ENCODE peak calls at places on chromosomes 4 and X, in ten cellular contexts. One of them, this sample, is unnamed.

GRCh38 chrX:48848847-48849246 is 13.4 kb upstream of the PCSK1N start:
- DNase-seq in H1: no peak
- DNase-seq in uterus: no peak
- DNase-seq in fibroblast of pulmonary artery: no peak
- DNase-seq in cardiac muscle cell: no peak
- DNase-seq in prostate gland: no peak
- DNase-seq in kidney epithelial cell: no peak
- DNase-seq in Jurkat, Clone E6-1: peak; percentile 78
- DNase-seq in PC-3: no peak
- DNase-seq in GM23338: no peak
- DNase-seq in this sample: no peak

GRCh38 chr4:170423137-170423536 is 333.4 kb upstream of the AADAT start:
- DNase-seq in H1: no peak
- DNase-seq in uterus: no peak
- DNase-seq in fibroblast of pulmonary artery: peak; percentile 17
- DNase-seq in cardiac muscle cell: no peak
- DNase-seq in prostate gland: no peak
- DNase-seq in kidney epithelial cell: no peak
- DNase-seq in Jurkat, Clone E6-1: no peak
- DNase-seq in PC-3: peak; percentile 85
- DNase-seq in GM23338: no peak
- DNase-seq in this sample: no peak

GRCh38 chrX:120857240-120857639 is 18.4 kb downstream of the CT47B1 start:
- DNase-seq in H1: peak; percentile 29
- DNase-seq in uterus: no peak
- DNase-seq in fibroblast of pulmonary artery: peak; percentile 1
- DNase-seq in cardiac muscle cell: no peak
- DNase-seq in prostate gland: no peak
- DNase-seq in kidney epithelial cell: no peak
- DNase-seq in Jurkat, Clone E6-1: peak; percentile 10
- DNase-seq in PC-3: peak; percentile 51
- DNase-seq in GM23338: peak; percentile 88
- DNase-seq in this sample: no peak

GRCh38 chr4:75723802-75724065 is 643 bp upstream of the USO1 start:
- DNase-seq in H1: no peak
- DNase-seq in uterus: no peak
- DNase-seq in fibroblast of pulmonary artery: no peak
- DNase-seq in cardiac muscle cell: no peak
- DNase-seq in prostate gland: no peak
- DNase-seq in kidney epithelial cell: no peak
- DNase-seq in Jurkat, Clone E6-1: no peak
- DNase-seq in PC-3: no peak
- DNase-seq in GM23338: no peak
- DNase-seq in this sample: no peak

GRCh38 chrX:108186811-108187210 is 95.2 kb downstream of the ATG4A start:
- DNase-seq in H1: no peak
- DNase-seq in uterus: no peak
- DNase-seq in fibroblast of pulmonary artery: peak; percentile 69
- DNase-seq in cardiac muscle cell: no peak
- DNase-seq in prostate gland: no peak
- DNase-seq in kidney epithelial cell: peak; percentile 63
- DNase-seq in Jurkat, Clone E6-1: no peak
- DNase-seq in PC-3: peak; percentile 86
- DNase-seq in GM23338: no peak
- DNase-seq in this sample: no peak

GRCh38 chr4:109979932-109980717 is 67.4 kb downstream of the EGF start:
- DNase-seq in H1: no peak
- DNase-seq in uterus: no peak
- DNase-seq in fibroblast of pulmonary artery: peak; percentile 25
- DNase-seq in cardiac muscle cell: no peak
- DNase-seq in prostate gland: no peak
- DNase-seq in kidney epithelial cell: peak; percentile 69
- DNase-seq in Jurkat, Clone E6-1: no peak
- DNase-seq in PC-3: peak; percentile 76
- DNase-seq in GM23338: no peak
- DNase-seq in this sample: peak; percentile 5

GRCh38 chrX:39642071-39642470 is 455.7 kb downstream of the BCOR start:
- DNase-seq in H1: no peak
- DNase-seq in uterus: no peak
- DNase-seq in fibroblast of pulmonary artery: no peak
- DNase-seq in cardiac muscle cell: peak; percentile 52
- DNase-seq in prostate gland: no peak
- DNase-seq in kidney epithelial cell: no peak
- DNase-seq in Jurkat, Clone E6-1: no peak
- DNase-seq in PC-3: no peak
- DNase-seq in GM23338: no peak
- DNase-seq in this sample: no peak

GRCh38 chr4:69823481-69824186 is 36.3 kb downstream of the SULT1E1 start:
- DNase-seq in H1: no peak
- DNase-seq in uterus: no peak
- DNase-seq in fibroblast of pulmonary artery: peak; percentile 71
- DNase-seq in cardiac muscle cell: no peak
- DNase-seq in prostate gland: no peak
- DNase-seq in kidney epithelial cell: no peak
- DNase-seq in Jurkat, Clone E6-1: peak; percentile 42
- DNase-seq in PC-3: peak; percentile 78
- DNase-seq in GM23338: peak; percentile 62
- DNase-seq in this sample: peak; percentile 19

GRCh38 chrX:31546130-31546529 is 474.3 kb upstream of the FTHL17 start:
- DNase-seq in H1: no peak
- DNase-seq in uterus: no peak
- DNase-seq in fibroblast of pulmonary artery: peak; percentile 72
- DNase-seq in cardiac muscle cell: no peak
- DNase-seq in prostate gland: no peak
- DNase-seq in kidney epithelial cell: peak; percentile 28
- DNase-seq in Jurkat, Clone E6-1: no peak
- DNase-seq in PC-3: no peak
- DNase-seq in GM23338: no peak
- DNase-seq in this sample: peak; percentile 86

GRCh38 chrX:19650996-19651395 is 135.7 kb upstream of the MAP3K15 start:
- DNase-seq in H1: no peak
- DNase-seq in uterus: no peak
- DNase-seq in fibroblast of pulmonary artery: no peak
- DNase-seq in cardiac muscle cell: no peak
- DNase-seq in prostate gland: no peak
- DNase-seq in kidney epithelial cell: no peak
- DNase-seq in Jurkat, Clone E6-1: no peak
- DNase-seq in PC-3: no peak
- DNase-seq in GM23338: peak; percentile 1
- DNase-seq in this sample: no peak

GRCh38 chr4:22661443-22661842 is 31.3 kb upstream of the GBA3 start:
- DNase-seq in H1: no peak
- DNase-seq in uterus: no peak
- DNase-seq in fibroblast of pulmonary artery: peak; percentile 75
- DNase-seq in cardiac muscle cell: no peak
- DNase-seq in prostate gland: no peak
- DNase-seq in kidney epithelial cell: no peak
- DNase-seq in Jurkat, Clone E6-1: no peak
- DNase-seq in PC-3: no peak
- DNase-seq in GM23338: no peak
- DNase-seq in this sample: no peak

GRCh38 chrX:20029728-20030127 is 38.9 kb upstream of the BCLAF3 start:
- DNase-seq in H1: no peak
- DNase-seq in uterus: no peak
- DNase-seq in fibroblast of pulmonary artery: no peak
- DNase-seq in cardiac muscle cell: no peak
- DNase-seq in prostate gland: peak; percentile 65
- DNase-seq in kidney epithelial cell: peak; percentile 9
- DNase-seq in Jurkat, Clone E6-1: peak; percentile 32
- DNase-seq in PC-3: peak; percentile 88
- DNase-seq in GM23338: no peak
- DNase-seq in this sample: no peak

GRCh38 chr4:4855293-4856070 is 4.0 kb upstream of the MSX1 start:
- DNase-seq in H1: no peak
- DNase-seq in uterus: no peak
- DNase-seq in fibroblast of pulmonary artery: no peak
- DNase-seq in cardiac muscle cell: no peak
- DNase-seq in prostate gland: no peak
- DNase-seq in kidney epithelial cell: no peak
- DNase-seq in Jurkat, Clone E6-1: no peak
- DNase-seq in PC-3: no peak
- DNase-seq in GM23338: peak; percentile 36
- DNase-seq in this sample: no peak

GRCh38 chr4:147794787-147795413 is 63.0 kb downstream of the ARHGAP10 start:
- DNase-seq in H1: no peak
- DNase-seq in uterus: no peak
- DNase-seq in fibroblast of pulmonary artery: no peak
- DNase-seq in cardiac muscle cell: no peak
- DNase-seq in prostate gland: no peak
- DNase-seq in kidney epithelial cell: no peak
- DNase-seq in Jurkat, Clone E6-1: peak; percentile 34
- DNase-seq in PC-3: no peak
- DNase-seq in GM23338: no peak
- DNase-seq in this sample: no peak

GRCh38 chr4:183758006-183758734 is 99.1 kb downstream of the TRAPPC11 start:
- DNase-seq in H1: no peak
- DNase-seq in uterus: no peak
- DNase-seq in fibroblast of pulmonary artery: peak; percentile 22
- DNase-seq in cardiac muscle cell: no peak
- DNase-seq in prostate gland: peak; percentile 63
- DNase-seq in kidney epithelial cell: no peak
- DNase-seq in Jurkat, Clone E6-1: no peak
- DNase-seq in PC-3: peak; percentile 46
- DNase-seq in GM23338: peak; percentile 73
- DNase-seq in this sample: no peak

GRCh38 chr4:124243671-124244366 is 468.7 kb downstream of the ANKRD50 start:
- DNase-seq in H1: no peak
- DNase-seq in uterus: no peak
- DNase-seq in fibroblast of pulmonary artery: no peak
- DNase-seq in cardiac muscle cell: no peak
- DNase-seq in prostate gland: no peak
- DNase-seq in kidney epithelial cell: no peak
- DNase-seq in Jurkat, Clone E6-1: no peak
- DNase-seq in PC-3: no peak
- DNase-seq in GM23338: no peak
- DNase-seq in this sample: no peak

GRCh38 chr4:97496298-97496873 is 646.9 kb downstream of the STPG2 start:
- DNase-seq in H1: no peak
- DNase-seq in uterus: no peak
- DNase-seq in fibroblast of pulmonary artery: peak; percentile 42
- DNase-seq in cardiac muscle cell: no peak
- DNase-seq in prostate gland: peak; percentile 28
- DNase-seq in kidney epithelial cell: no peak
- DNase-seq in Jurkat, Clone E6-1: no peak
- DNase-seq in PC-3: peak; percentile 73
- DNase-seq in GM23338: no peak
- DNase-seq in this sample: no peak

DNA sequence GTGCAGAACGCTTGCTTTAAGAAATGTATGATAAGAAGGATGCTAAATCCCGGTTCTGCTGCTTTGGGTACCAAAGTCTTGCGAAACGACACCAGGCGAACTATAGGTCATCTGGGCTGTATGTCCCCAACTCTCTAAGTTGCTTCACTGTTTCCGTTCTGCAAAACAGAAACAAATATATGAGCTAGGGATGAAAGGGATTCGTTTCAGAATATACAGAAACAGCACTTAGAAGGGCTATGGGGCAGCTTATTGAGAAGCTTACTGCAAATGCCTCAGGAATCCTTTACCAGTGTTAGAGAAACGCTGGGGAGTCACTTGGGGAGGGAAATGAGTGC is 293 bp upstream of the LRCH2 start:
- DNase-seq in H1: no peak
- DNase-seq in uterus: no peak
- DNase-seq in fibroblast of pulmonary artery: peak; percentile 29
- DNase-seq in cardiac muscle cell: no peak
- DNase-seq in prostate gland: no peak
- DNase-seq in kidney epithelial cell: no peak
- DNase-seq in Jurkat, Clone E6-1: no peak
- DNase-seq in PC-3: no peak
- DNase-seq in GM23338: no peak
- DNase-seq in this sample: no peak
- H3K4me3 ChIP-seq in H1: peak overlapping the region; percentile 65
- H3K4me3 ChIP-seq in uterus: peak overlapping the region; percentile 58
- H3K4me3 ChIP-seq in fibroblast of pulmonary artery: peak overlapping the region; percentile 64
- H3K4me3 ChIP-seq in cardiac muscle cell: peak overlapping the region; percentile 94
- H3K4me3 ChIP-seq in prostate gland: peak overlapping the region; percentile 45
- H3K4me3 ChIP-seq in kidney epithelial cell: peak overlapping the region; percentile 70
- H3K4me3 ChIP-seq in Jurkat, Clone E6-1: no peak overlapping the region
- H3K4me3 ChIP-seq in PC-3: no peak overlapping the region
- H3K4me3 ChIP-seq in GM23338: peak overlapping the region; percentile 63
- H3K4me3 ChIP-seq in this sample: peak overlapping the region; percentile 55

GRCh38 chrX:136205882-136206281 is 45.3 kb downstream of the MAP7D3 start:
- DNase-seq in H1: no peak
- DNase-seq in uterus: no peak
- DNase-seq in fibroblast of pulmonary artery: no peak
- DNase-seq in cardiac muscle cell: no peak
- DNase-seq in prostate gland: no peak
- DNase-seq in kidney epithelial cell: no peak
- DNase-seq in Jurkat, Clone E6-1: no peak
- DNase-seq in PC-3: no peak
- DNase-seq in GM23338: peak; percentile 13
- DNase-seq in this sample: no peak
- H3K4me3 ChIP-seq in H1: no peak overlapping the region
- H3K4me3 ChIP-seq in uterus: no peak overlapping the region
- H3K4me3 ChIP-seq in fibroblast of pulmonary artery: no peak overlapping the region
- H3K4me3 ChIP-seq in cardiac muscle cell: no peak overlapping the region
- H3K4me3 ChIP-seq in prostate gland: no peak overlapping the region
- H3K4me3 ChIP-seq in kidney epithelial cell: no peak overlapping the region
- H3K4me3 ChIP-seq in Jurkat, Clone E6-1: no peak overlapping the region
- H3K4me3 ChIP-seq in PC-3: no peak overlapping the region
- H3K4me3 ChIP-seq in GM23338: no peak overlapping the region
- H3K4me3 ChIP-seq in this sample: no peak overlapping the region

GRCh38 chrX:150201841-150202240 is 161.3 kb upstream of the MAMLD1 start:
- DNase-seq in H1: no peak
- DNase-seq in uterus: no peak
- DNase-seq in fibroblast of pulmonary artery: no peak
- DNase-seq in cardiac muscle cell: no peak
- DNase-seq in prostate gland: no peak
- DNase-seq in kidney epithelial cell: no peak
- DNase-seq in Jurkat, Clone E6-1: no peak
- DNase-seq in PC-3: peak; percentile 35
- DNase-seq in GM23338: no peak
- DNase-seq in this sample: no peak
- H3K4me3 ChIP-seq in H1: no peak overlapping the region
- H3K4me3 ChIP-seq in uterus: no peak overlapping the region
- H3K4me3 ChIP-seq in fibroblast of pulmonary artery: no peak overlapping the region
- H3K4me3 ChIP-seq in cardiac muscle cell: no peak overlapping the region
- H3K4me3 ChIP-seq in prostate gland: no peak overlapping the region
- H3K4me3 ChIP-seq in kidney epithelial cell: no peak overlapping the region
- H3K4me3 ChIP-seq in Jurkat, Clone E6-1: no peak overlapping the region
- H3K4me3 ChIP-seq in PC-3: no peak overlapping the region
- H3K4me3 ChIP-seq in GM23338: no peak overlapping the region
- H3K4me3 ChIP-seq in this sample: no peak overlapping the region

DNA sequence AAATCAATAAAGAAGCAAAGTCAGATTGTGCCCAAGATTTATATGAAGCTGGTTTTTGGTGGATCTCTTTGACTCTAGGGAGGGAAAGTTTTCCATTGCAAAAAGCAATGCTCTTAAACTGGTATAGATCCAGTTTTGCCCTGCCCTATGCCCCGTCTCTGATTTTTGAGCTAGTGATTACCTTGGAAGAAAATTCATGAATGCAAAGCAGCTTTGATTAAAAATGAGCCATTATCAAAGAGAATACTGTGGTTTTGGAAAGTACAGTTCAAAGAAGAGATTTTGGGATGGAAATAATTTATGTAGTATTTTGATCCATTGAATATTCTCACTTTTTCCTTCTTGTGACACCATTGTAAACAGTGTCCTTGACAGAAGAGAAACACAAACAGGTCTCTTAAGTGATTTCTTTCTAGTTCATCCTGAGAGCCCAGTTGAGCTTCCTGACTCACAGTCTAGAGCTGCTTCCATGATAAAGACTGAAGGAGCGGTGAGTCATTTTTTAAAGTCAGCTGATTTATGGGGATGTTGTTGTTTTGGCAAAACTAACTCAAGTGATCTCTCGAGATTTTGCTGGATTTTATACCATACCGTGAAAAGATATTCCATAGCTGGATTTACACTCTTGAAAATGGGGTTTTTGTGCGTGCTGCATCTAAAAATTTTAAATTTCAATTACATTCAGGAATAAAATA is 76.7 kb downstream of the AFF1 start:
- DNase-seq in H1: no peak
- DNase-seq in uterus: peak; percentile 57
- DNase-seq in fibroblast of pulmonary artery: peak; percentile 92
- DNase-seq in cardiac muscle cell: peak; percentile 30
- DNase-seq in prostate gland: no peak
- DNase-seq in kidney epithelial cell: peak; percentile 81
- DNase-seq in Jurkat, Clone E6-1: no peak
- DNase-seq in PC-3: peak; percentile 79
- DNase-seq in GM23338: peak; percentile 75
- DNase-seq in this sample: peak; percentile 9
- H3K4me3 ChIP-seq in H1: no peak overlapping the region
- H3K4me3 ChIP-seq in uterus: peak overlapping the region; percentile 17
- H3K4me3 ChIP-seq in fibroblast of pulmonary artery: no peak overlapping the region
- H3K4me3 ChIP-seq in cardiac muscle cell: no peak overlapping the region
- H3K4me3 ChIP-seq in prostate gland: no peak overlapping the region
- H3K4me3 ChIP-seq in kidney epithelial cell: no peak overlapping the region
- H3K4me3 ChIP-seq in Jurkat, Clone E6-1: no peak overlapping the region
- H3K4me3 ChIP-seq in PC-3: no peak overlapping the region
- H3K4me3 ChIP-seq in GM23338: no peak overlapping the region
- H3K4me3 ChIP-seq in this sample: no peak overlapping the region